ENCODE peak calls at places on chromosome 3, in four cellular contexts. H is spleen, M is psoas muscle, S is A549. Y is an unnamed sample.

GRCh38 chr3:40939113-40940070 is 259.9 kb upstream of the CTNNB1 start:
- DNase-seq in M (peak; percentile 23), H (no peak), S (peak; percentile 7), Y (no peak)

GRCh38 chr3:189340680-189341460 is 169.1 kb downstream of the TPRG1 start:
- DNase-seq in M (no peak), S (peak; percentile 44), H (no peak), Y (no peak)

GRCh38 chr3:141279074-141279945 is 47.7 kb downstream of the PXYLP1 start:
- DNase-seq in M (no peak), H (no peak), S (peak; percentile 41), Y (peak; percentile 24)

GRCh38 chr3:88149146-88149515 is 628 bp upstream of the C3orf38 start:
- DNase-seq in M (no peak), H (no peak), S (no peak), Y (no peak)

GRCh38 chr3:133097214-133097613 is 59.0 kb downstream of the TMEM108 start:
- DNase-seq in M (no peak), H (no peak), S (no peak), Y (no peak)

GRCh38 chr3:112531358-112531781 is 30.4 kb downstream of the ATG3 start:
- DNase-seq in S (peak; percentile 38), M (no peak), H (no peak), Y (peak; percentile 26)

GRCh38 chr3:88661433-88661824 is 446.0 kb upstream of the EPHA3 start:
- DNase-seq in M (no peak), S (no peak), H (no peak), Y (no peak)

GRCh38 chr3:124699686-124700396 is 30.4 kb upstream of the UMPS start:
- DNase-seq in M (no peak), S (no peak), H (no peak), Y (no peak)

GRCh38 chr3:21237638-21238037 is 513.4 kb downstream of the ZNF385D start:
- DNase-seq in H (no peak), M (no peak), S (no peak), Y (no peak)

GRCh38 chr3:28915711-28916481 is 365.0 kb upstream of the RBMS3 start:
- DNase-seq in M (no peak), H (no peak), S (peak; percentile 59), Y (no peak)

DNA sequence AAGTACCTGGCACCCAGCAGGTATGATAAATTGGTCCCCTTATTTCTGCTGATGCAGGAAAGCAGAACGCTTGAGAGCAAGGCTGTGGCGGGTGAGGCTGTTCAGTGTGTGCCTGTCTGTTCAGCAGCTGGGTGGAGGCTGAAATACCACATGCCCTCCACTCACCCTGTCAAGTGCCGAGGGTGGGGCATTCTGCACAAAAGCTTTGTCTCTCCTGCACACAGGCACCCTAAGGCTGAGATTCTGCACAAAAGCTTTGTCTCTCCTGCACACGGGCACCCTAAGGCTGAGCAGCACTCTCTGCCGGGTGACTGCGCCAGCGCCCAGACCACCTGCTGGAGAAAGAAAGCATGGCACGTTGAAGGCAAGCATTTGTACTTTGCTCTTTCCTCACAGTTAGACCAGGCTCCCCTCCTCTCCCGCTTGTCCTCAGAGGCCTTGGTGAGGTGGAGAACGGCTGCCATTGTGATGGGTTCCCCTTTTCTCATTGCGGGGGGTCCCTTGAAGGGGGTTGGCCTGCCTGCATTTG is 97.5 kb downstream of the BDH1 start:
- DNase-seq in H (peak; percentile 21), S (peak; percentile 65), M (no peak), Y (no peak)
- H3K4me1 ChIP-seq in H (no peaks in the 10 kb centered on the region), S (peaks cover 28% of the 10 kb centered on the region), M (peaks cover 10% of the 10 kb centered on the region), Y (peaks cover 16% of the 10 kb centered on the region)

DNA sequence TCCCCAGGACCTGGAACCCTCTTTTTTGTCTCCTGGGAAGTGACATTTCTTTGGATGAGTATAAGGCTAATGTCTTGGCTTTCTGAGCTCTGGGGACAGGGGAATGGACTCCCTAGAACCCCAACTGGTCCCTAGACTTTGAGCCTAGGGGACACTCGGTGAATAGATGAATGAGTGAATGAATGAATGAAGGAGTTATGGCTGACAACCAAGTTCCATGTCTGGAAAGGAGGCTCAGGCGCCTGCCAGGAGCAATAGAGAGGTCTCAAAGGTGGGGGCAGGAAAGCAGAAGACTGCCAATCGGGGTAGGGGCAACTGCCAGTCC is 712 bp upstream of the PRKCD start:
- DNase-seq in S (no peak), M (no peak), H (no peak), Y (no peak)
- H3K4me1 ChIP-seq in S (peaks cover 29% of the 10 kb centered on the region), M (peaks cover 17% of the 10 kb centered on the region), H (peaks cover 8% of the 10 kb centered on the region), Y (peaks cover 24% of the 10 kb centered on the region)

GRCh38 chr3:52302426-52303185 is 13.5 kb upstream of the DNAH1 start:
- DNase-seq in S (no peak), H (no peak), M (no peak), Y (no peak)
- H3K4me1 ChIP-seq in S (peaks cover 16% of the 10 kb centered on the region), H (peaks cover 5% of the 10 kb centered on the region), M (no peaks in the 10 kb centered on the region), Y (no peaks in the 10 kb centered on the region)

GRCh38 chr3:134480546-134480945 is 5.2 kb downstream of the ANAPC13 start:
- DNase-seq in M (no peak), S (no peak), H (no peak), Y (no peak)
- H3K4me1 ChIP-seq in M (peaks cover 44% of the 10 kb centered on the region), S (peaks cover 28% of the 10 kb centered on the region), H (peaks cover 17% of the 10 kb centered on the region), Y (peaks cover 20% of the 10 kb centered on the region)

GRCh38 chr3:31241533-31241932 is 291.2 kb upstream of the STT3B start:
- DNase-seq in S (no peak), H (no peak), M (no peak), Y (no peak)
- H3K4me1 ChIP-seq in S (no peaks in the 10 kb centered on the region), H (no peaks in the 10 kb centered on the region), M (no peaks in the 10 kb centered on the region), Y (no peaks in the 10 kb centered on the region)

GRCh38 chr3:11624161-11624560 is 19.6 kb downstream of the VGLL4 start:
- DNase-seq in S (no peak), H (no peak), M (no peak), Y (peak; percentile 48)
- H3K4me1 ChIP-seq in S (peaks cover 6% of the 10 kb centered on the region), H (peaks cover 24% of the 10 kb centered on the region), M (peaks cover 71% of the 10 kb centered on the region), Y (peaks cover 46% of the 10 kb centered on the region)

GRCh38 chr3:14143271-14143605 is 18.4 kb downstream of the TMEM43 start:
- DNase-seq in M (no peak), S (no peak), H (no peak), Y (no peak)
- H3K4me1 ChIP-seq in M (peaks cover 34% of the 10 kb centered on the region), S (peaks cover 31% of the 10 kb centered on the region), H (peaks cover 22% of the 10 kb centered on the region), Y (peaks cover 67% of the 10 kb centered on the region)

GRCh38 chr3:134362670-134363380 is 11.4 kb downstream of the AMOTL2 start:
- DNase-seq in H (peak; percentile 58), M (no peak), S (no peak), Y (no peak)

GRCh38 chr3:134360046-134360445 is 14.2 kb downstream of the AMOTL2 start:
- DNase-seq in M (peak; percentile 51), S (no peak), H (peak; percentile 72), Y (no peak)

GRCh38 chr3:134359121-134360010 is 14.9 kb downstream of the AMOTL2 start:
- DNase-seq in H (peak; percentile 81), S (no peak), M (no peak), Y (no peak)

GRCh38 chr3:134362221-134362620 is 12.0 kb downstream of the AMOTL2 start:
- DNase-seq in S (no peak), H (peak; percentile 45), M (no peak), Y (no peak)

DNA sequence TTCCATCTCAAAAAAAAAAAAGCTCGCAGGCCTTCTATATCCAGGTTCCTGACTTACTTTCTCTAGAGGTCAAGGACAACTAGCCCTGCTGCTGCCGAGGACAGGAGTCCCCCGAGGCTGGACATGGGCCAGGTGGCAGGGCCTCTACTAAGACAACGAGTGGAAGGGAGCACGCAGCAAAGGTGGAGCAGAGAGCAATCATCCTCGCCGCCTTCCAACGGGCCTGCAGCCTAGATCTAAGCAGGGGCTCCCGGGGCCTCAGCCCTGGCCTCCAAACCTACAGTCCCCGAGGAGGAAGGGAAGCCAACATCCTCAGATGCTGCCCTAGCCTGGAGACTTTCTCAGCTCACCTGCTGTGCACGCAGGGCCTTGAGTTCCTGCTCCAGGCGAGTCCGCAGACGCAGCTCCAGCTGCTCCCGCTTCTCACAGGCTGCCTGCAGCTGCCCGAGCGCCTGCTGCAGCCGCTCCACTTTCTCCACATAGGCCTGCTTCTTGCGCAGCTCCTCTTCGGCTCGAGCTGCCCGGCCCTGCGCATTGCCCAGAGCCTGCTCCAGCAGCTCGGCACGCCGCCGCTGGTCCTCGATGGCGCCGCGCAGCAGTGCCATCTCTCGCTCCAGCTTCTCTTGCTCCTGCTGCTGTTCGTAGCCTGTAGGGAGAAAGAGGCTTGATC is 12.9 kb downstream of the AMOTL2 start:
- DNase-seq in H (peak; percentile 59), S (no peak), M (no peak), Y (no peak)
- H3K4me1 ChIP-seq in H (peaks cover 28% of the 10 kb centered on the region), S (peaks cover 97% of the 10 kb centered on the region), M (peaks cover 100% of the 10 kb centered on the region), Y (peaks cover 27% of the 10 kb centered on the region)

Y was measured in CD4-positive, alpha-beta memory T cell.